ENCODE peak calls at places on chromosomes 5 and 9, in ten cellular contexts. K is tibial nerve; V is lung; O is breast epithelium; C is fibroblast of lung; N is Peyer's patch; W is CD4-positive, CD25-positive, alpha-beta regulatory T cell; M is CD8-positive, alpha-beta T cell; H is OCI-LY7; G is neural progenitor cell. F is an unnamed sample. For H3K9me3, the result is how much of the 10 kb centered on the place peaks cover.

GRCh38 chr5:138240690-138241385 is 27.7 kb upstream of the CDC23 start:
- DNase-seq in K (no peak), V (no peak), O (no peak), C (no peak), N (no peak), W (no peak), M (no peak), H (no peak), G (no peak), F (no peak)

GRCh38 chr9:88753691-88754367 is 218.9 kb downstream of the NXNL2 start:
- DNase-seq in K (no peak), V (no peak), O (no peak), C (no peak), N (no peak), W (no peak), M (no peak), H (no peak), G (no peak), F (no peak)

GRCh38 chr5:175707751-175708375 is 50.0 kb downstream of the HRH2 start:
- DNase-seq in K (no peak), V (no peak), O (peak), C (no peak), N (peak), W (no peak), M (no peak), H (no peak), G (no peak), F (no peak)

GRCh38 chr9:112765281-112765680 is 14.7 kb downstream of the SNX30 start:
- DNase-seq in K (no peak), V (no peak), O (no peak), C (no peak), N (no peak), W (no peak), M (no peak), H (no peak), G (no peak), F (no peak)

GRCh38 chr5:154868702-154869101 is 10.3 kb downstream of the CNOT8 start:
- DNase-seq in K (no peak), V (no peak), O (no peak), C (no peak), N (no peak), W (no peak), M (no peak), H (peak), G (no peak), F (no peak)

GRCh38 chr5:96067902-96068614 is 106.4 kb upstream of the ELL2 start:
- DNase-seq in K (no peak), V (no peak), O (no peak), C (peak), N (peak), W (no peak), M (no peak), H (no peak), G (no peak), F (no peak)

GRCh38 chr9:111566234-111566633 is 33.2 kb downstream of the PTGR1 start:
- DNase-seq in K (no peak), V (no peak), O (no peak), C (no peak), N (no peak), W (no peak), M (no peak), H (no peak), G (no peak), F (no peak)

GRCh38 chr9:130891699-130892502 is 4.7 kb downstream of the QRFP start:
- DNase-seq in K (no peak), V (no peak), O (no peak), C (no peak), N (no peak), W (no peak), M (no peak), H (no peak), G (no peak), F (no peak)

GRCh38 chr5:84384604-84385575 is at the start of gene EDIL3:
- DNase-seq in K (no peak), V (no peak), O (no peak), C (peak), N (peak), W (no peak), M (no peak), H (no peak), G (peak), F (no peak)

GRCh38 chr5:75510417-75510835 is 1.0 kb downstream of the CERT1 start:
- DNase-seq in K (no peak), V (no peak), O (peak), C (peak), N (peak), W (no peak), M (peak), H (peak), G (no peak), F (no peak)

GRCh38 chr5:171162602-171163001 is 146.4 kb upstream of the TLX3 start:
- DNase-seq in K (no peak), V (no peak), O (no peak), C (peak), N (no peak), W (no peak), M (no peak), H (no peak), G (peak), F (no peak)

GRCh38 chr5:27568811-27569210 is 530.4 kb upstream of the CDH9 start:
- DNase-seq in K (no peak), V (no peak), O (no peak), C (peak), N (no peak), W (no peak), M (no peak), H (no peak), G (no peak), F (no peak)

GRCh38 chr5:68431601-68432337 is 216.2 kb downstream of the PIK3R1 start:
- DNase-seq in K (no peak), V (no peak), O (no peak), C (no peak), N (no peak), W (no peak), M (no peak), H (no peak), G (no peak), F (no peak)

GRCh38 chr5:162107591-162107990 is 40.0 kb downstream of the GABRG2 start:
- DNase-seq in K (no peak), V (no peak), O (no peak), C (no peak), N (no peak), W (no peak), M (no peak), H (no peak), G (no peak), F (no peak)

GRCh38 chr9:99491408-99492259 is 269.6 kb downstream of the SEC61B start:
- DNase-seq in K (no peak), V (no peak), O (no peak), C (peak), N (no peak), W (no peak), M (no peak), H (no peak), G (no peak), F (no peak)

GRCh38 chr5:159609359-159609758 is 279.1 kb upstream of the IL12B start:
- DNase-seq in K (no peak), V (no peak), O (no peak), C (no peak), N (no peak), W (no peak), M (no peak), H (no peak), G (no peak), F (no peak)

GRCh38 chr9:133397370-133397769 is 20.4 kb downstream of the REXO4 start:
- DNase-seq in K (no peak), V (no peak), O (no peak), C (no peak), N (no peak), W (no peak), M (no peak), H (no peak), G (no peak), F (no peak)

GRCh38 chr5:9051779-9052178 is 494.1 kb downstream of the SEMA5A start:
- DNase-seq in K (no peak), V (no peak), O (no peak), C (no peak), N (no peak), W (no peak), M (no peak), H (no peak), G (no peak), F (no peak)

GRCh38 chr9:16542290-16542689 is 328.2 kb downstream of the BNC2 start:
- DNase-seq in K (no peak), V (no peak), O (no peak), C (no peak), N (no peak), W (no peak), M (no peak), H (no peak), G (no peak), F (no peak)

GRCh38 chr9:78005231-78006002 is 26.2 kb downstream of the GNAQ start:
- DNase-seq in K (no peak), V (no peak), O (no peak), C (peak), N (no peak), W (no peak), M (no peak), H (no peak), G (peak), F (no peak)

GRCh38 chr9:107229146-107229545 is 53.9 kb upstream of the RAD23B start:
- DNase-seq in K (no peak), V (no peak), O (no peak), C (no peak), N (no peak), W (no peak), M (no peak), H (no peak), G (peak), F (no peak)

GRCh38 chr9:84238652-84239051 is 101.9 kb downstream of the SLC28A3 start:
- DNase-seq in K (no peak), V (no peak), O (no peak), C (no peak), N (no peak), W (no peak), M (no peak), H (peak), G (no peak), F (no peak)

GRCh38 chr5:57174850-57175525 is 1.1 kb downstream of the GPBP1 start:
- DNase-seq in K (no peak), V (no peak), O (no peak), C (no peak), N (no peak), W (no peak), M (no peak), H (no peak), G (peak), F (no peak)

GRCh38 chr5:66454186-66455078 is 141.8 kb upstream of the MAST4 start:
- DNase-seq in K (no peak), V (no peak), O (no peak), C (peak), N (no peak), W (no peak), M (no peak), H (no peak), G (no peak), F (no peak)

GRCh38 chr5:98593418-98593817 is 180.0 kb upstream of the RGMB start:
- DNase-seq in K (no peak), V (no peak), O (no peak), C (no peak), N (no peak), W (no peak), M (no peak), H (no peak), G (no peak), F (no peak)

GRCh38 chr5:122202952-122203351 is 73.6 kb downstream of the ZNF474 start:
- DNase-seq in K (no peak), V (no peak), O (no peak), C (peak), N (no peak), W (no peak), M (no peak), H (no peak), G (no peak), F (no peak)

GRCh38 chr5:170218730-170219129 is 14.1 kb upstream of the C5orf58 start:
- DNase-seq in K (no peak), V (no peak), O (no peak), C (no peak), N (no peak), W (no peak), M (no peak), H (no peak), G (no peak), F (no peak)

GRCh38 chr9:107105784-107106183 is 177.3 kb upstream of the RAD23B start:
- DNase-seq in K (no peak), V (no peak), O (no peak), C (no peak), N (no peak), W (no peak), M (no peak), H (no peak), G (no peak), F (no peak)

GRCh38 chr5:994272-994607 is 14.4 kb upstream of the NKD2 start:
- DNase-seq in K (no peak), V (no peak), O (no peak), C (no peak), N (no peak), W (no peak), M (no peak), H (no peak), G (no peak), F (no peak)

GRCh38 chr5:159451197-159452052 is 121.1 kb upstream of the IL12B start:
- DNase-seq in K (no peak), V (peak), O (no peak), C (peak), N (no peak), W (no peak), M (no peak), H (no peak), G (no peak), F (no peak)

GRCh38 chr5:138685052-138685755 is 68.0 kb upstream of the CTNNA1 start:
- DNase-seq in K (no peak), V (no peak), O (no peak), C (peak), N (no peak), W (no peak), M (no peak), H (no peak), G (no peak), F (no peak)

GRCh38 chr9:35604578-35605335 is at the start of gene TESK1:
- DNase-seq in K (no peak), V (peak), O (peak), C (peak), N (peak), W (peak), M (peak), H (peak), G (peak), F (peak)

GRCh38 chr9:109232449-109232848 is 65.4 kb upstream of the FRRS1L start:
- DNase-seq in K (no peak), V (no peak), O (no peak), C (peak), N (no peak), W (no peak), M (no peak), H (no peak), G (no peak), F (no peak)

GRCh38 chr9:33042528-33042927 is 17.5 kb downstream of the DNAJA1 start:
- DNase-seq in K (no peak), V (no peak), O (no peak), C (no peak), N (no peak), W (no peak), M (no peak), H (no peak), G (no peak), F (no peak)

GRCh38 chr9:38689678-38690077 is 30.3 kb downstream of the FAM240B start:
- DNase-seq in K (no peak), V (no peak), O (no peak), C (peak), N (no peak), W (no peak), M (no peak), H (no peak), G (peak), F (no peak)

GRCh38 chr9:98445576-98445975 is 190.1 kb upstream of the TBC1D2 start:
- DNase-seq in K (no peak), V (no peak), O (no peak), C (no peak), N (no peak), W (no peak), M (no peak), H (no peak), G (no peak), F (no peak)

GRCh38 chr5:101461455-101461854 is 558.4 kb upstream of the ST8SIA4 start:
- DNase-seq in K (no peak), V (no peak), O (no peak), C (no peak), N (no peak), W (no peak), M (no peak), H (no peak), G (no peak), F (no peak)

GRCh38 chr5:585556-585955 is 26.6 kb upstream of the CEP72 start:
- DNase-seq in K (no peak), V (no peak), O (no peak), C (no peak), N (no peak), W (no peak), M (no peak), H (no peak), G (no peak), F (no peak)

GRCh38 chr5:178778919-178779318 is 48.5 kb upstream of the ZNF354A start:
- DNase-seq in K (no peak), V (no peak), O (no peak), C (no peak), N (no peak), W (no peak), M (no peak), H (no peak), G (no peak), F (no peak)
- H3K9me3 ChIP-seq in K (under half), V (under half), O (under half), C (under half), N (under half), W (under half), M (under half), H (under half), G (under half), F (under half)

GRCh38 chr5:73382412-73382795 is 66.2 kb downstream of the FOXD1 start:
- DNase-seq in K (no peak), V (no peak), O (no peak), C (no peak), N (no peak), W (no peak), M (no peak), H (no peak), G (no peak), F (no peak)

GRCh38 chr5:73387630-73388370 is 60.8 kb downstream of the FOXD1 start:
- DNase-seq in K (no peak), V (no peak), O (no peak), C (peak), N (peak), W (peak), M (peak), H (peak), G (no peak), F (peak)

GRCh38 chr5:73381587-73382411 is 66.8 kb downstream of the FOXD1 start:
- DNase-seq in K (no peak), V (no peak), O (no peak), C (no peak), N (no peak), W (no peak), M (no peak), H (no peak), G (no peak), F (no peak)

GRCh38 chr5:73388371-73388684 is 60.2 kb downstream of the FOXD1 start:
- DNase-seq in K (no peak), V (no peak), O (no peak), C (peak), N (no peak), W (no peak), M (no peak), H (no peak), G (no peak), F (no peak)

GRCh38 chr5:73384861-73385260 is 63.7 kb downstream of the FOXD1 start:
- DNase-seq in K (no peak), V (no peak), O (no peak), C (no peak), N (no peak), W (no peak), M (no peak), H (no peak), G (no peak), F (no peak)
- H3K9me3 ChIP-seq in K (under half), V (under half), O (under half), C (under half), N (under half), W (under half), M (under half), H (under half), G (under half), F (under half)

DNA sequence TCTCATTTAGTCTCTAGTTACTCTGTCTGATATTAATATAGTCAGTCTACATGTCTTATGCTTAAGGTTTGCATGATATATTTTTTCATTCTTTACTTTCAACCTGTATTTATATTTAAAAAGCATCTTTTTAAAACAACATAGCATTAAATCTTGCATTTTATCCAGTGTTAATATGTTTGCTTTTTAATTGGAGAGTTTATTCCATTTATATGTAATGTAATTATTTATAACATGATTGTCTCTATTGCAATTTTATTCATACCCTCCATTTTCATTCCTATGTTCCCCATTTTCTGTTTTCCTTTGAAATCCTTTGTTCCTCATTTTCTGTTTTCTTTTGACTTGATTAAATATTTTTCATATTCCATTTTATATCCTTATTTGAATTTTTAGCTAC is 13.3 kb downstream of the PCDHB15 start:
- DNase-seq in K (no peak), V (no peak), O (no peak), C (no peak), N (no peak), W (no peak), M (no peak), H (no peak), G (no peak), F (no peak)
- H3K9me3 ChIP-seq in K (half or more), V (under half), O (half or more), C (under half), N (half or more), W (half or more), M (under half), H (under half), G (half or more), F (half or more)

DNA sequence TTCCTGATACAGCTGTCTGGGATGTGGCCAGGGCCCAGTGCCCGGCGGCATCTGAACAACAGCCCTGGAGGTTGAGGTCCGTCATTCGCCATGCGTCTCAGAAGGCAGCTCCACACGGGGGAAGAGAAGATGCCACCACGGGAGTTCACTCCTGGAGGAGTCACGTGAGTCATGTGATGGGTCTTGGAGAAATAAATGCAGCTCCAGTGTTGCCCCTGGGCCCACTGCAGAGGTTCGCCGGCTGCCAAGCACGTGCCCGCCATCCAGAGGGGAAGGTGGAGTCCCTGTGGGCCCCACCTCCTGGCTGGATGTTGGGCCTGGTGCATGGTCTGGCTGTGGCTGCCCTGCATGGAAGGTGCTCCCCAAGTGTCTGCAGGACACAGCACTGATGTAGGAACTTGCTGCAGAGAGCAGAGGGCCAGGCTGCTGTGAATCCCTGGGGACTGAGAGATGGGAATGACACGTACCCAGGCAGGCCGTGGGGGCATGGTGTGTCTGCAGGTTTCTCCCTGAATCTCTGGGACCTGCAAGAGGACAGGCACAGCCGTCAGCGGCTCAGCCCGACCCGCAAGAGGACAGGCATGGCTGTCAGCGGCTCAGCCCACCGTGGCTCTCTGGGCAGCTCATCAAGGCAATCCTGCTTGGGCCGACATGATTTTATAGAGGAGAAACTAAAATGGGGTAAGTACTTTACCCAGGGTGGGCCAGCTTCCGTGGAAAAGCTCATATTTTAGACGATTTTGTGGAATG is 418.3 kb upstream of the IRX4 start:
- DNase-seq in K (no peak), V (no peak), O (peak), C (no peak), N (no peak), W (no peak), M (no peak), H (no peak), G (no peak), F (no peak)
- H3K9me3 ChIP-seq in K (under half), V (under half), O (under half), C (under half), N (under half), W (under half), M (under half), H (under half), G (under half), F (under half)

DNA sequence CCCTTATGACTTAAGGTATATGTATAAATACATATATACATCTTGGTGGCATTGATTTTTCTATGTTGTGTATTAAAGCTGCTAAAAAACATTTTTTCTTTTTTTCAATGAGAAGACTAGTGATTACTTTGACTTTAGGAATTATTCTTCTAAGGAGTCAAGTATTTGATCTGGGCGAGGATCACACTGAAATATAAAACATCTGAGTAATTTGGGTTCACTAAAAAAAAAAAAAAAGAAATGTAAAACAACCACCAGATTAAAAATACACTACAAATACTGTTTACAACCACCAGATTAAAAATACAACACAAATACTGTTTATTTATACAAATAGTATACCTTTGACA is 9.0 kb downstream of the UBAP1 start:
- DNase-seq in K (no peak), V (no peak), O (no peak), C (peak), N (no peak), W (no peak), M (no peak), H (no peak), G (no peak), F (no peak)
- H3K9me3 ChIP-seq in K (under half), V (under half), O (under half), C (under half), N (under half), W (under half), M (under half), H (under half), G (under half), F (under half)

GRCh38 chr5:179089502-179089901 is 29.3 kb downstream of the ZNF354C start:
- DNase-seq in K (no peak), V (no peak), O (no peak), C (no peak), N (no peak), W (no peak), M (no peak), H (no peak), G (no peak), F (no peak)
- H3K9me3 ChIP-seq in K (half or more), V (under half), O (half or more), C (under half), N (under half), W (half or more), M (under half), H (under half), G (under half), F (under half)